ENCODE peak calls at places on chromosomes 13 and 19, in four cellular contexts. One of them, this sample, is unnamed.
A peak's percentile ranks its signal among the peaks of the same experiment; 100 is the strongest.

GRCh38 chr13:113318956-113319355 is 21.9 kb downstream of the LAMP1 start:
- DNase-seq in LoVo: no peak
- DNase-seq in NCI-H510A treated with DMSO at 0.1 percent for 48 hours: no peak
- DNase-seq in globus pallidus: no peak
- DNase-seq in this sample: no peak

GRCh38 chr19:46862504-46862835 is 1.7 kb downstream of the ARHGAP35 start:
- DNase-seq in LoVo: no peak
- DNase-seq in NCI-H510A treated with DMSO at 0.1 percent for 48 hours: no peak
- DNase-seq in globus pallidus: no peak
- DNase-seq in this sample: no peak

GRCh38 chr19:49570138-49570856 is 10.1 kb downstream of the NOSIP start:
- DNase-seq in LoVo: peak; percentile 83
- DNase-seq in NCI-H510A treated with DMSO at 0.1 percent for 48 hours: peak; percentile 91
- DNase-seq in globus pallidus: peak; percentile 70
- DNase-seq in this sample: peak; percentile 80

GRCh38 chr19:29702161-29702957 is 12.7 kb downstream of the C19orf12 start:
- DNase-seq in LoVo: no peak
- DNase-seq in NCI-H510A treated with DMSO at 0.1 percent for 48 hours: no peak
- DNase-seq in globus pallidus: no peak
- DNase-seq in this sample: no peak

GRCh38 chr13:48772908-48773307 is 119.2 kb downstream of the CYSLTR2 start:
- DNase-seq in LoVo: no peak
- DNase-seq in NCI-H510A treated with DMSO at 0.1 percent for 48 hours: no peak
- DNase-seq in globus pallidus: no peak
- DNase-seq in this sample: no peak

GRCh38 chr19:38989066-38989605 is 13.6 kb upstream of the FBXO17 start:
- DNase-seq in LoVo: peak; percentile 7
- DNase-seq in NCI-H510A treated with DMSO at 0.1 percent for 48 hours: peak; percentile 54
- DNase-seq in globus pallidus: no peak
- DNase-seq in this sample: no peak

GRCh38 chr19:35792888-35793287 is 17.5 kb downstream of the ARHGAP33 start:
- DNase-seq in LoVo: no peak
- DNase-seq in NCI-H510A treated with DMSO at 0.1 percent for 48 hours: no peak
- DNase-seq in globus pallidus: no peak
- DNase-seq in this sample: no peak

GRCh38 chr13:35213911-35214310 is 262.6 kb downstream of the MAB21L1 start:
- DNase-seq in LoVo: no peak
- DNase-seq in NCI-H510A treated with DMSO at 0.1 percent for 48 hours: no peak
- DNase-seq in globus pallidus: no peak
- DNase-seq in this sample: no peak

GRCh38 chr19:4803736-4804695 is 12.5 kb downstream of the FEM1A start:
- DNase-seq in LoVo: peak; percentile 48
- DNase-seq in NCI-H510A treated with DMSO at 0.1 percent for 48 hours: peak; percentile 13
- DNase-seq in globus pallidus: no peak
- DNase-seq in this sample: peak; percentile 58

GRCh38 chr13:23723463-23723862 is 153.3 kb downstream of the TNFRSF19 start:
- DNase-seq in LoVo: no peak
- DNase-seq in NCI-H510A treated with DMSO at 0.1 percent for 48 hours: no peak
- DNase-seq in globus pallidus: no peak
- DNase-seq in this sample: no peak

GRCh38 chr19:50414850-50415660 is 3.7 kb upstream of the SPIB start:
- DNase-seq in LoVo: peak; percentile 6
- DNase-seq in NCI-H510A treated with DMSO at 0.1 percent for 48 hours: no peak
- DNase-seq in globus pallidus: peak; percentile 44
- DNase-seq in this sample: peak; percentile 38

GRCh38 chr19:18861235-18861634 is 29.5 kb downstream of the UPF1 start:
- DNase-seq in LoVo: no peak
- DNase-seq in NCI-H510A treated with DMSO at 0.1 percent for 48 hours: no peak
- DNase-seq in globus pallidus: no peak
- DNase-seq in this sample: no peak

GRCh38 chr13:108987488-108987887 is 358.1 kb downstream of the MYO16 start:
- DNase-seq in LoVo: no peak
- DNase-seq in NCI-H510A treated with DMSO at 0.1 percent for 48 hours: no peak
- DNase-seq in globus pallidus: no peak
- DNase-seq in this sample: no peak

GRCh38 chr19:18780631-18781030 is 10.5 kb downstream of the COMP start:
- DNase-seq in LoVo: no peak
- DNase-seq in NCI-H510A treated with DMSO at 0.1 percent for 48 hours: no peak
- DNase-seq in globus pallidus: no peak
- DNase-seq in this sample: no peak

GRCh38 chr13:23087884-23088283 is 92.9 kb upstream of the SGCG start:
- DNase-seq in LoVo: no peak
- DNase-seq in NCI-H510A treated with DMSO at 0.1 percent for 48 hours: no peak
- DNase-seq in globus pallidus: no peak
- DNase-seq in this sample: peak; percentile 4

GRCh38 chr19:6530385-6531162 is at the start of gene TNFSF9:
- DNase-seq in LoVo: peak; percentile 94
- DNase-seq in NCI-H510A treated with DMSO at 0.1 percent for 48 hours: no peak
- DNase-seq in globus pallidus: peak; percentile 85
- DNase-seq in this sample: peak; percentile 86

GRCh38 chr13:72290962-72291681 is 424.1 kb upstream of the DACH1 start:
- DNase-seq in LoVo: peak; percentile 41
- DNase-seq in NCI-H510A treated with DMSO at 0.1 percent for 48 hours: no peak
- DNase-seq in globus pallidus: no peak
- DNase-seq in this sample: no peak

GRCh38 chr19:47458672-47459071 is 13.0 kb downstream of the SLC8A2 start:
- DNase-seq in LoVo: no peak
- DNase-seq in NCI-H510A treated with DMSO at 0.1 percent for 48 hours: no peak
- DNase-seq in globus pallidus: no peak
- DNase-seq in this sample: no peak

GRCh38 chr13:26881154-26881553 is 120.6 kb upstream of the GPR12 start:
- DNase-seq in LoVo: peak; percentile 1
- DNase-seq in NCI-H510A treated with DMSO at 0.1 percent for 48 hours: peak; percentile 4
- DNase-seq in globus pallidus: peak; percentile 19
- DNase-seq in this sample: no peak

GRCh38 chr19:3366761-3367571 is 583 bp downstream of the NFIC start:
- DNase-seq in LoVo: no peak
- DNase-seq in NCI-H510A treated with DMSO at 0.1 percent for 48 hours: peak; percentile 18
- DNase-seq in globus pallidus: peak; percentile 59
- DNase-seq in this sample: no peak

GRCh38 chr13:23776698-23777570 is 112.3 kb downstream of the MIPEP start:
- DNase-seq in LoVo: no peak
- DNase-seq in NCI-H510A treated with DMSO at 0.1 percent for 48 hours: no peak
- DNase-seq in globus pallidus: no peak
- DNase-seq in this sample: no peak

GRCh38 chr19:33219261-33219812 is 6.3 kb downstream of the SLC7A10 start:
- DNase-seq in LoVo: no peak
- DNase-seq in NCI-H510A treated with DMSO at 0.1 percent for 48 hours: no peak
- DNase-seq in globus pallidus: no peak
- DNase-seq in this sample: no peak

GRCh38 chr13:52809310-52809769 is 39.1 kb downstream of the PCDH8 start:
- DNase-seq in LoVo: peak; percentile 84
- DNase-seq in NCI-H510A treated with DMSO at 0.1 percent for 48 hours: peak; percentile 66
- DNase-seq in globus pallidus: peak; percentile 80
- DNase-seq in this sample: peak; percentile 72